ENCODE peak calls at places on chromosomes 11 and 22, in nine cellular contexts. K is DND-41; F is MCF 10A; E is HFFc6; N is IMR-90; Q is CD4-positive, alpha-beta T cell; H is omental fat pad; X is Calu3; D is astrocyte of the spinal cord. P is an unnamed sample.

GRCh38 chr22:27984723-27985122 is 65.7 kb upstream of the PITPNB start:
- DNase-seq in K (no peak), D (no peak), H (no peak), F (no peak), N (no peak), X (no peak), E (no peak), Q (no peak), P (no peak)

GRCh38 chr11:59776210-59777066 is 21.3 kb downstream of the STX3 start:
- DNase-seq in Q (no peak), F (peak; percentile 94), H (no peak), X (peak; percentile 58), K (no peak), E (peak; percentile 48), D (peak; percentile 68), N (peak; percentile 78), P (peak; percentile 3)

GRCh38 chr11:80958414-80958813 is 1517.6 kb upstream of the TENM4 start:
- DNase-seq in K (no peak), E (no peak), H (no peak), N (peak; percentile 1), F (peak; percentile 88), D (peak; percentile 40), X (no peak), Q (no peak), P (no peak)

GRCh38 chr11:16776716-16777115 is 38.3 kb downstream of the C11orf58 start:
- DNase-seq in D (peak; percentile 88), X (no peak), F (no peak), H (no peak), K (no peak), N (peak; percentile 25), Q (no peak), E (no peak), P (no peak)

GRCh38 chr11:19283998-19284397 is 43.3 kb upstream of the E2F8 start:
- DNase-seq in H (no peak), X (no peak), D (no peak), N (no peak), Q (no peak), K (no peak), F (no peak), E (no peak), P (no peak)

GRCh38 chr11:44104472-44105294 is 9.2 kb downstream of the EXT2 start:
- DNase-seq in Q (no peak), D (no peak), E (no peak), H (no peak), F (peak; percentile 2), X (no peak), K (no peak), N (no peak), P (no peak)

GRCh38 chr11:36601145-36601544 is 3.1 kb upstream of the RAG2 start:
- DNase-seq in H (no peak), X (no peak), Q (no peak), F (no peak), D (no peak), K (no peak), E (no peak), N (no peak), P (no peak)

GRCh38 chr11:2796091-2796490 is 89.5 kb downstream of the CDKN1C start:
- DNase-seq in H (peak; percentile 19), X (no peak), D (no peak), F (no peak), K (no peak), Q (no peak), N (no peak), E (no peak), P (no peak)

GRCh38 chr11:130312046-130312445 is 2.7 kb downstream of the ZBTB44 start:
- DNase-seq in N (no peak), Q (no peak), F (no peak), D (no peak), X (no peak), K (no peak), H (no peak), E (no peak), P (no peak)

GRCh38 chr11:130313383-130314183 is 1.1 kb downstream of the ZBTB44 start:
- DNase-seq in E (no peak), X (no peak), F (peak; percentile 51), K (no peak), D (peak; percentile 27), H (no peak), Q (no peak), N (peak; percentile 3), P (no peak)

GRCh38 chr11:130314184-130314748 is 451 bp downstream of the ZBTB44 start:
- DNase-seq in F (peak; percentile 68), D (peak; percentile 40), H (peak; percentile 27), K (no peak), N (peak; percentile 1), Q (peak; percentile 46), E (peak; percentile 4), X (peak; percentile 63), P (no peak)

GRCh38 chr11:130315354-130315970 is 745 bp upstream of the ZBTB44 start:
- DNase-seq in E (no peak), Q (peak; percentile 31), N (no peak), X (peak; percentile 61), K (peak; percentile 11), H (no peak), D (no peak), F (no peak), P (peak; percentile 67)

GRCh38 chr11:130314749-130315285 is at the start of gene ZBTB44:
- DNase-seq in E (peak; percentile 80), D (peak; percentile 84), N (peak; percentile 85), Q (peak; percentile 87), F (peak; percentile 92), K (peak; percentile 93), X (peak; percentile 79), H (peak; percentile 87), P (peak; percentile 93)
- TF ChIP-seq CTCF in E (no peak), D (no peak), N (no peak), Q (no peak), F (no peak), K (no peak), X (no peak), H (no peak), P (no peak)

DNA sequence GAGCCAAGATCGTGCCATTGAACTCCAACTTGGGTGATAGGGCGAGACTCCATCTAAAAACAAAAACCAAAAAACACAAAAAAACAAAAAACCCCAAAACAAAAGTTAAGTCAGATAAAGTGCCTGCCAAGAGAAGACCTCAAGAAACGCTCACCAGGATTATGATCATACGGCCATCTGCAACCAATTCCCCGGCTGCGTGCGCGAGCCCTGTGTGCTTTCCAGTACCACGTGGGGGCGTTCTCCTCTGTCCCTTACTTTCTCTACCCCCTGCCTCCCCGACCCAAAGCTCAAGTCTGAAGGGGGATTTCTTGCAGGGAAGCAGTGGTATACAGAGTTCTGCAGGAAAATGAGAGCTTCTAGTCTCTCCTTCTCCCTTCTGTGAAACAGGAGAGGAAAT is 10.5 kb upstream of the RPS19BP1 start:
- DNase-seq in E (no peak), K (peak; percentile 39), H (no peak), N (peak; percentile 32), X (no peak), D (no peak), F (no peak), Q (no peak), P (peak; percentile 59)
- TF ChIP-seq CTCF in E (peak; percentile 72), K (peak; percentile 62), H (no peak), N (peak; percentile 55), X (peak; percentile 35), D (peak; percentile 64), F (peak; percentile 30), Q (no peak), P (peak; percentile 38)

DNA sequence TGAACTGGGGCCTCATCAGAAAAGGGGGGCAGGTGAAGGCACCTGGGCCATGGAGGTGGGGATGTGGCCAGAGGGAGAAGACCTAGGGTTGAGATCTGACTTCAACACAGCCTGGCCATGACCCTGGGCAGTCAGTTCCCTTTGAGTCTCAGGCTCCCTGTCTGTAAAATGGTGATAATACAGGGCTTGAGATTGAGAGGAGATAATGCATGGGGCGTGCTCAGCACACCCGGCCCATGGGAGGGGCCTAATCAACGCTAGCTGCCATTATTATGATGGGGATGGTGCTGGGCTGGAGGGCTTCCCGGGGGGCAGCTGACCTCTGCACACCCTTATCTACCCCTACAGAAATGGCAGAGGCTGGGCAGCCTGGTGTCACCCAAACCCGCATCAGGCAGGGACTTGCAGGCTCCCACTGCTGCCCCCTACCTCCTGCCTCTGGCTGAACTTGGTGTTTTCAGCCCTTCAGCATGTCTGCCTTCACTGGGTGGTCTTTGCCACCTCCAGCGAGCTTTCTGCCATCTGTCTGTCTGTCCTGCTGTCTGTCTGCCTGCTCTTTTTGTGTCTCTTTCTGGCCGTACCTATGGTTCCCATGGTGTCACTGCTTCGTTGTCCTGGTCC is 84.5 kb downstream of the CACNA1I start:
- DNase-seq in F (no peak), E (no peak), H (no peak), K (no peak), N (no peak), D (no peak), X (no peak), Q (no peak), P (peak; percentile 35)
- TF ChIP-seq CTCF in F (no peak), E (peak; percentile 46), H (no peak), K (peak; percentile 41), N (no peak), D (peak; percentile 2), X (peak; percentile 33), Q (no peak), P (no peak)

GRCh38 chr11:9689721-9690120 is 25.8 kb downstream of the SWAP70 start:
- DNase-seq in H (no peak), F (peak; percentile 2), K (no peak), N (no peak), Q (no peak), E (no peak), X (no peak), D (no peak), P (no peak)

GRCh38 chr11:9692696-9693095 is 28.8 kb downstream of the SWAP70 start:
- DNase-seq in E (no peak), H (no peak), N (no peak), Q (no peak), K (no peak), F (no peak), D (no peak), X (no peak), P (no peak)

GRCh38 chr11:9691865-9692264 is 28.0 kb downstream of the SWAP70 start:
- DNase-seq in E (peak; percentile 32), H (no peak), K (no peak), X (no peak), N (peak; percentile 71), Q (no peak), D (peak; percentile 49), F (peak; percentile 13), P (no peak)

GRCh38 chr11:9697766-9698165 is 33.9 kb downstream of the SWAP70 start:
- DNase-seq in H (no peak), K (no peak), F (no peak), Q (no peak), X (no peak), D (no peak), N (no peak), E (no peak), P (no peak)

DNA sequence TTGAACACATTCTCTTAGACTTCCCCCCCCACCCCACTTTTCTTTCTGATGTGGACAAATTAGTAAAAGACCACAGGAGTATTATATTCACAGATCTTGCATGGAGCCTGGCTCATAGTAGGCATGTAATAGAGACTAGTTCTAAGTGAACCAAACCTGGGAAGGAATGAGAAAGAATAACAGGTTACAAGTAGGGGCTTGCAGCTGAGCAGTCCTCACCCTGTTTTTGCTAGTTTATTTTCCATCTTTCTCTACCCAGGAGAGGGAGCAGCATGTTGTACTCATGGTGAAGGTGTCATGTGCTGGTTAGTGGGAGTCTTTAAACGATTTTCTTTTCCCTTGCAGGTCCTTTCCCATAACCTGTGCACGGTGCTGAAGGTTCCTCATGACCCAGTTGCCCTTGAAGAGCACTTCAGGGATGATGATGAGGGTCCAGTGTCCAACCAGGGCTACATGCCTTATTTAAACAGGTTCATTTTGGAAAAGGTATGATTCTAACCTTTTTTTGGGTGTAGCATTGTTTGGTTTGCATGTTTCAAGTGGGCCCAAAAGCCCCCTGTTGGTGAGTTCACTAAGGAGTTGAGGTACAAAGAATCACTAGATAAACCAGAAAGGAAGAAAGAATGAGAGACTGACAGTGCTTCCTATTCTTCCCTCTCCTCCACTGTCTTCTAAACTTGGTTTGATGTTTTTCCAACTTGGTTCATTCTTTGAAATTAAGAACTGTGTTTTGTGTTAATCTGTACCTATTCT is 30.1 kb downstream of the SWAP70 start:
- DNase-seq in E (no peak), Q (no peak), F (no peak), H (no peak), D (no peak), N (no peak), K (no peak), X (no peak), P (no peak)
- TF ChIP-seq CTCF in E (peak; percentile 16), Q (no peak), F (no peak), H (no peak), D (no peak), N (no peak), K (no peak), X (no peak), P (no peak)

P was measured in activated CD8-positive, alpha-beta T cell treated with anti-CD3 and anti-CD28 coated beads for 36 hours.